ENCODE peak calls at places on chromosome 12, in five cellular contexts. N, Q, Y, D and R are unnamed samples.

GRCh38 chr12:45756666-45757065 is 27.2 kb downstream of the ARID2 start:
- DNase-seq in Q (no peak), N (no peak), Y (no peak), D (no peak), R (peak)

GRCh38 chr12:18546399-18546798 is 191.4 kb downstream of the PLCZ1 start:
- DNase-seq in Q (no peak), N (no peak), D (no peak), Y (no peak), R (peak)

GRCh38 chr12:128971802-128972201 is 118.5 kb downstream of the GLT1D1 start:
- DNase-seq in N (no peak), Y (no peak), Q (no peak), D (no peak), R (no peak)

GRCh38 chr12:14961466-14962155 is at the start of gene ARHGDIB:
- DNase-seq in Q (no peak), Y (peak), D (peak), N (peak), R (no peak)

GRCh38 chr12:106655577-106655976 is 72.8 kb downstream of the RFX4 start:
- DNase-seq in Q (no peak), N (no peak), D (no peak), Y (no peak), R (no peak)

GRCh38 chr12:16407332-16407731 is 59.9 kb downstream of the MGST1 start:
- DNase-seq in Q (no peak), D (no peak), N (no peak), Y (no peak), R (no peak)

GRCh38 chr12:2997989-2998670 is 38.9 kb downstream of the TEAD4 start:
- DNase-seq in N (no peak), Y (no peak), D (no peak), Q (no peak), R (no peak)

GRCh38 chr12:2374092-2374740 is 321.4 kb downstream of the CACNA1C start:
- DNase-seq in Q (no peak), D (no peak), N (no peak), Y (no peak), R (no peak)

GRCh38 chr12:68225576-68226476 is at the start of gene IL26:
- DNase-seq in Q (no peak), Y (no peak), D (no peak), N (no peak), R (no peak)

GRCh38 chr12:118371354-118372282 is 1.1 kb downstream of the TAOK3 start:
- DNase-seq in Y (peak), D (peak), Q (no peak), N (no peak), R (no peak)

GRCh38 chr12:123050331-123050809 is 69.9 kb downstream of the ARL6IP4 start:
- DNase-seq in N (peak), Q (peak), Y (peak), D (peak), R (peak)

GRCh38 chr12:30357712-30358111 is 338.0 kb downstream of the IPO8 start:
- DNase-seq in D (peak), N (no peak), Q (no peak), Y (no peak), R (no peak)

GRCh38 chr12:42761601-42762350 is 172.2 kb upstream of the PRICKLE1 start:
- DNase-seq in Q (no peak), Y (no peak), N (no peak), D (no peak), R (peak)

GRCh38 chr12:3214508-3215365 is 137.6 kb downstream of the TSPAN9 start:
- DNase-seq in Y (no peak), N (no peak), D (peak), Q (no peak), R (no peak)

GRCh38 chr12:65022441-65022840 is 98.7 kb downstream of the WIF1 start:
- DNase-seq in N (no peak), Y (no peak), Q (no peak), D (no peak), R (no peak)

GRCh38 chr12:4975574-4975973 is 65.9 kb downstream of the KCNA1 start:
- DNase-seq in D (peak), Q (no peak), Y (no peak), N (no peak), R (no peak)

GRCh38 chr12:31524791-31525495 is 66.0 kb downstream of the DENND5B start:
- DNase-seq in Y (no peak), N (peak), D (no peak), Q (no peak), R (no peak)